ENCODE peak calls at places on chromosomes 4 and X, in seven cellular contexts. F is RWPE1; U is ascending aorta; V is pancreas; R is CD4-positive, alpha-beta T cell; K is WTC11; I is cardiac fibroblast. Q is an unnamed sample.

GRCh38 chrX:10176121-10177003 is 19.6 kb downstream of the CLCN4 start:
- DNase-seq in K (no peak), U (no peak), R (no peak), F (no peak), V (peak; percentile 29), I (no peak), Q (no peak)

GRCh38 chrX:115311666-115312065 is 22.2 kb downstream of the LUZP4 start:
- DNase-seq in V (no peak), K (peak; percentile 67), I (no peak), F (no peak), R (no peak), U (no peak), Q (no peak)

GRCh38 chrX:41558531-41558930 is 111.4 kb downstream of the NYX start:
- DNase-seq in I (peak; percentile 50), U (no peak), R (no peak), V (no peak), K (no peak), F (peak; percentile 1), Q (no peak)

GRCh38 chrX:57211906-57212305 is 74.6 kb upstream of the FAAH2 start:
- DNase-seq in F (no peak), V (no peak), R (no peak), K (no peak), U (no peak), I (no peak), Q (no peak)

GRCh38 chr4:78666830-78667258 is 109.3 kb upstream of the BMP2K start:
- DNase-seq in V (no peak), F (no peak), I (peak; percentile 36), R (no peak), K (no peak), U (no peak), Q (no peak)

GRCh38 chr4:7561557-7561956 is 126.8 kb upstream of the PSAPL1 start:
- DNase-seq in I (no peak), U (no peak), R (no peak), V (no peak), K (no peak), F (no peak), Q (no peak)

GRCh38 chr4:15003441-15003890 is 1.2 kb downstream of the CPEB2 start:
- DNase-seq in F (peak; percentile 6), R (no peak), V (peak; percentile 64), I (peak; percentile 41), K (peak; percentile 44), U (no peak), Q (no peak)

GRCh38 chrX:153635788-153636668 is 11.0 kb upstream of the DUSP9 start:
- DNase-seq in U (no peak), R (no peak), V (no peak), K (peak; percentile 70), F (no peak), I (peak; percentile 3), Q (no peak)

GRCh38 chrX:136214551-136214950 is 36.6 kb downstream of the MAP7D3 start:
- DNase-seq in I (peak; percentile 84), R (no peak), K (no peak), U (no peak), V (no peak), F (peak; percentile 7), Q (no peak)

GRCh38 chr4:95889662-95890061 is 49.8 kb downstream of the PDHA2 start:
- DNase-seq in R (no peak), K (no peak), U (no peak), I (peak; percentile 32), V (no peak), F (no peak), Q (no peak)

GRCh38 chrX:125005863-125006262 is 313.8 kb upstream of the TEX13C start:
- DNase-seq in I (no peak), U (no peak), R (no peak), V (no peak), K (no peak), F (no peak), Q (no peak)

GRCh38 chr4:125736057-125736456 is 421.3 kb downstream of the FAT4 start:
- DNase-seq in V (no peak), K (no peak), I (peak; percentile 79), U (no peak), R (no peak), F (no peak), Q (no peak)
- TF ChIP-seq CTCF in V (no peak), K (no peak), I (peak; percentile 18), U (no peak), R (no peak), F (no peak), Q (no peak)

DNA sequence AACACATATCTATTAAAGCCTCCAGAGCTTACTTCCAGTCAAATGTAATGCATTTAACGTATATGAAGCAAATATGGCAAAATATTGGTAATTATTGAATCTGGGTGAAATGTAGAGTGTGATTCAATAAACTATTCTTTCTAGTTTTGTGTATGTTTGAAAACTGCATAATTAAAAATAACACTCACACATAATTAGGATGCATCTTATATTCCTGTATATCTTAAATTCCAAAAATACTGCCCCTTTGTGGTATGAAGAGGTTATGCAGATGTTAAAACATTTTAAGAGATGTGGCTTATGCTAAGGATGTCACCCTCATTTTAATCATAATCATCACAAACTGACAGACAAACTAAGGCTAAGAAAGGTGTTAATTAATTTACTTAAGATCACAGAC is 182.9 kb downstream of the COX18 start:
- DNase-seq in R (no peak), U (no peak), F (peak; percentile 3), K (no peak), V (no peak), I (peak; percentile 43), Q (no peak)
- TF ChIP-seq CTCF in R (no peak), U (no peak), F (no peak), K (peak; percentile 18), V (no peak), I (peak; percentile 40), Q (no peak)

DNA sequence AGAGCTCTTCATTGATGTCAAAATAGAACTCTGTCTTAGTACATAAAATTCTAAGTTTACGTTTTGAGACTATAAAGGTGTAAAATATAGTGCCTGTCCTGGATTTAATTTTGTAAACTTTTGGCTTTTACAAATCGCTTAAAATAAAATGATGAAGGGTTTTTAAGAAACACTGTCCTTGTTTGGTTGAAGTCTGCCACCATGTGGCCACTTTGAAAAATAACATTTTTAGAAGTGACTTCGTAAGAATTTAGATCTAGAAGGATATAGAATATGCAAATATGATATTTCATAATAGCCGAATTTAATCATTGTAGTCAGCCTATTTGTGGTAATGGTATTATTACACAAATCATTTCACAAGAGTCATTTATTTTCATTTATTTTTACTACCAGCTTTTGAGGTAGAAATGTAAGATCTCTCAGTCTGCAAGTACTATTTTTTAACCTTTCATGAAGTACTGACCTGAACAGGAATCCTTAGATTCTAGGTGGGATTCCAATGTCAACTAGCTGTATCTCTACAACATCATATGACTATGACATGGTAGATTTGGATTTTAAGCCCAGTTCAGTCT is 31.0 kb upstream of the FAT4 start:
- DNase-seq in F (peak; percentile 11), U (no peak), V (no peak), K (no peak), R (no peak), I (peak; percentile 69), Q (no peak)
- TF ChIP-seq CTCF in F (peak; percentile 41), U (no peak), V (peak; percentile 50), K (peak; percentile 37), R (peak; percentile 38), I (peak; percentile 12), Q (no peak)

GRCh38 chr4:106240699-106241098 is 75.3 kb downstream of the TBCK start:
- DNase-seq in K (no peak), I (no peak), V (no peak), F (no peak), R (no peak), U (no peak), Q (no peak)

DNA sequence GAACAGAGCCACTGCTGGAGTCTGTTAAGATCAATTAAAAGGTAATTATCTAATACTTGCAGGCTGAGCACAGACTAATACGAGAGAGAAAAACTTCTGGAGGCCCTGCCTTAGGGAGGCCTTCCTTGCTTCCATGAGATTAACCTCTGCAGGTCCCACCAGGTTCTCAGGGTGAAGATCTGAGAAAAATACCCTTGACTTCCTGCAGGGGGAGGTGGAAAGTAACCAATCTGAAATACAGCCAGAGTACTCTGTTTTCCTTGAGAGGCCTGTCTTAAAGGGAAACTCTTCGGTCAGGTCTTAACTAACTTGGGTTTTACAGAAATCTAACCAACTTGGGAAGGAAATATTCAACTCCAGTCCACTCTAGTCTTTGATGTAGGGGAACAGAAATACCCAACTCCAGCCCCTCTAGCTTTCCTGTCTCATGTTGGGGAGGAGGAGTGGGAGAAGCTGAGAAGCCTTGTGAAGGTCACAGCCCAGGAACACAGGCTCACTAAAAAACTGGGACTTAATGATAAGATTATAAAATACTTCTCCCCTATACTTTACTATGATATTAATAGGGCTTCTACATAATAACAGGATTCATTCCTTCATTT is 77.1 kb downstream of the TBCK start:
- DNase-seq in U (no peak), I (peak; percentile 69), V (no peak), R (no peak), F (peak; percentile 36), K (peak; percentile 22), Q (no peak)
- TF ChIP-seq CTCF in U (no peak), I (peak; percentile 78), V (peak; percentile 61), R (peak; percentile 54), F (peak; percentile 37), K (peak; percentile 82), Q (no peak)

GRCh38 chr4:57093816-57094481 is 16.2 kb downstream of the IGFBP7 start:
- DNase-seq in R (no peak), U (no peak), I (no peak), K (no peak), V (no peak), F (no peak), Q (no peak)

GRCh38 chr4:57095245-57095644 is 14.9 kb downstream of the IGFBP7 start:
- DNase-seq in V (no peak), I (no peak), R (no peak), U (no peak), K (no peak), F (no peak), Q (no peak)

GRCh38 chr4:57091657-57092162 is 18.5 kb downstream of the IGFBP7 start:
- DNase-seq in K (no peak), I (no peak), U (no peak), R (no peak), F (no peak), V (no peak), Q (no peak)

GRCh38 chr4:57095956-57096355 is 14.2 kb downstream of the IGFBP7 start:
- DNase-seq in K (no peak), U (no peak), R (no peak), V (no peak), I (peak; percentile 61), F (no peak), Q (no peak)

DNA sequence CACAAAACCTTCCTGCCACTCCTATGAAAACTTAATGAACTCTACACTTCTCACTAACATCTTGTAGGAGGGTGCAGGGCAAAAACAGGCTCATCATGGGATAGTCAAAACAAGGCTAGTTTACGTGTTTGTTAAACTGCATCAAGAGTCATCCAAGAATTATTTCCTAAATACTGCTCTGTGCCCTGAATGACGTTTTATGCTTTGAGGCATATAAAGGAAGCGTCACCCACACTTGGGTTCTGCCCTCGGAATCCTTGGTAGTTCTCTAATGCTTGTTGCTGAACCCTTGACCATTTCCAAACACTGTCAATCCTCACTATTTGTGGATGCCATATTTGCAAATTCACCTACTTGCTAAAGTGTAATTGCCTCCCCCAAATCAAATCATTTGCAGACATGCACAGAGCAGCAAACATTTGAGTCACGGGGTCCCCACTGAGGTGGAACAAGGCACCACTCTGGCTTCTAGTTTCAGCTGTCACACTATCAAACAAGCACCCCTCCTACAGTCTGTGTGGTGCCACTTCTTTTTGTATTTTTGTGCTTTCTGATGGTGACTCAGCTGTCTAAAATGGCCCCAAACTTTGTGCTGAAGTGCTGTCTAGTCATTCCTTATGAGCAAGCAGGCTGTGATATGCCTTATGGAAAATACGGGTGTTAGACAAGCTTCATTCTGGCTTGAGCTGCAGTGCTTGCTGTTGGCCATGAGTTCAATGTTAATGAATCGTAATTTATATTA is 15.5 kb downstream of the IGFBP7 start:
- DNase-seq in R (no peak), V (no peak), I (peak; percentile 92), K (no peak), U (no peak), F (no peak), Q (no peak)
- TF ChIP-seq CTCF in R (no peak), V (no peak), I (no peak), K (no peak), U (peak; percentile 37), F (no peak), Q (no peak)

Q was measured in omental fat pad.